ENCODE peak calls at places on chromosome 16, in eight cellular contexts. T is esophagus muscularis mucosa; O is neuronal stem cell; R is naive thymus-derived CD4-positive, alpha-beta T cell; W is aorta; B is mesendoderm; Y is endothelial cell of umbilical vein; J is mesenchymal stem cell. Z is an unnamed sample.
A peak's percentile ranks its signal among the peaks of the same experiment; 100 is the strongest.

GRCh38 chr16:85422124-85422373 is 191.1 kb upstream of the GSE1 start:
- DNase-seq in O (no peak), R (no peak), W (no peak), Y (no peak), B (no peak), J (no peak), T (no peak), Z (no peak)

GRCh38 chr16:82638095-82638798 is 11.5 kb downstream of the CDH13 start:
- DNase-seq in Y (peak; percentile 93), R (no peak), O (no peak), B (no peak), T (no peak), J (peak; percentile 92), W (no peak), Z (no peak)

GRCh38 chr16:53084141-53084541 is 29.4 kb downstream of the CHD9 start:
- DNase-seq in B (no peak), Y (no peak), O (no peak), J (no peak), W (no peak), R (no peak), T (no peak), Z (no peak)

GRCh38 chr16:24253192-24253591 is 2.9 kb upstream of the CACNG3 start:
- DNase-seq in O (peak; percentile 51), Y (peak; percentile 43), J (peak; percentile 8), T (no peak), B (peak; percentile 88), W (no peak), R (peak; percentile 19), Z (no peak)

GRCh38 chr16:84380405-84380804 is 12.1 kb downstream of the ATP2C2 start:
- DNase-seq in W (peak; percentile 19), O (no peak), J (no peak), Y (no peak), R (no peak), T (no peak), B (no peak), Z (no peak)

GRCh38 chr16:49491111-49491670 is 117.6 kb downstream of the C16orf78 start:
- DNase-seq in B (peak; percentile 23), T (no peak), J (no peak), R (no peak), W (no peak), Y (no peak), O (peak; percentile 15), Z (no peak)

GRCh38 chr16:14600164-14600563 is 29.9 kb downstream of the PARN start:
- DNase-seq in T (no peak), B (peak; percentile 37), J (peak; percentile 34), R (no peak), Y (peak; percentile 54), W (no peak), O (no peak), Z (no peak)

GRCh38 chr16:9846362-9847099 is 335.7 kb downstream of the GRIN2A start:
- DNase-seq in O (no peak), R (no peak), B (no peak), W (no peak), J (no peak), Y (peak; percentile 11), T (peak; percentile 82), Z (no peak)

GRCh38 chr16:50509521-50510341 is 38.5 kb upstream of the NKD1 start:
- DNase-seq in B (peak; percentile 70), R (peak; percentile 5), J (peak; percentile 6), Y (peak; percentile 42), T (peak; percentile 86), O (peak; percentile 23), W (no peak), Z (no peak)

GRCh38 chr16:64870859-64871258 is 251.0 kb downstream of the CDH11 start:
- DNase-seq in T (no peak), W (no peak), R (no peak), O (no peak), Y (no peak), J (no peak), B (no peak), Z (no peak)

GRCh38 chr16:2429037-2429770 is at the start of gene CCNF:
- DNase-seq in O (peak; percentile 97), W (peak; percentile 99), R (peak; percentile 87), T (peak; percentile 99), B (peak; percentile 98), Y (peak; percentile 96), J (peak; percentile 95), Z (peak; percentile 98)

GRCh38 chr16:30867747-30868146 is 26.1 kb downstream of the BCL7C start:
- DNase-seq in O (no peak), T (no peak), R (no peak), J (peak; percentile 45), W (no peak), Y (no peak), B (peak; percentile 36), Z (no peak)

GRCh38 chr16:9258423-9259051 is 167.1 kb downstream of the HAPSTR1 start:
- DNase-seq in O (peak; percentile 52), W (no peak), Y (peak; percentile 3), R (no peak), T (no peak), B (peak; percentile 72), J (no peak), Z (no peak)

GRCh38 chr16:56295059-56295673 is 103.9 kb downstream of the GNAO1 start:
- DNase-seq in R (no peak), T (no peak), O (no peak), J (no peak), Y (no peak), W (no peak), B (no peak), Z (no peak)

GRCh38 chr16:66717112-66717675 is 20.7 kb upstream of the CMTM4 start:
- DNase-seq in B (peak; percentile 83), O (no peak), T (no peak), J (peak; percentile 49), Y (peak; percentile 16), W (no peak), R (no peak), Z (no peak)

GRCh38 chr16:47310792-47311211 is 150.1 kb downstream of the ITFG1 start:
- DNase-seq in J (no peak), W (no peak), Y (no peak), B (no peak), T (no peak), O (no peak), R (no peak), Z (no peak)

GRCh38 chr16:87014112-87014511 is 303.1 kb downstream of the C16orf95 start:
- DNase-seq in J (no peak), T (no peak), R (no peak), W (no peak), Y (no peak), B (no peak), O (no peak), Z (no peak)

DNA sequence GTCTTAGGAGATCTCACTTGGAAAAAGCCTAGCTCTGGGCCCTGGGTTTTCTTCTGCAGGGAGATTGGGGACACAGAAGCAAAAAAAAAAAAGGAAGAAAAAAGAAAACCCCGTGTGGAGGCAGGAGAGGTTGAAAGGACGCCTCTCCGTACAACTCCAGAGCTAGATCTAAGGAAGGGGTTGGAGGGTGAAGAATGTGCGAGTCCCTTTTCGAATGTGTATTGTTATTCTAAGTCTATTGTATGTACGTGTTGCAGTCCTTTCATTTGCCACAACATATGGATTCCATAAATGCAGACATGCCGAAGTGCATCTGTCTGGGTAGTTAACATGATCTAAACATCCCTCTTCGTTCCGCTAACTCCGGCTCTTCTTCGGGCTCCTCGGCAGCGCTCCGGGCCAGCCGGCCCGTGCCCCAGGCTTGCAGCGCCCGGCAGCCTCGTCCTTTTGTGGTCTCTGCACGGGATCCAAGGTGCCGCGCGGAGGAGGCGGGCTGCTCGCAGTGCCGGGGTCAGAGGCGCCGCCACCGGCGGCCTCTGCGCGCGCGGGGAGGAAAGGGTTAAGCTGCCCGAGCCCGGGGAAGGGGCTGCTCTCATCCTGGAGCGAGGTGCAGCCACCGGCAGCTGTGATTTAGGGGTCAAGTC is 14.8 kb upstream of the ZFHX3 start:
- DNase-seq in W (peak; percentile 80), O (no peak), J (no peak), Y (no peak), B (peak; percentile 61), R (no peak), T (no peak), Z (no peak)
- H3K27ac ChIP-seq in W (peak overlapping the region; percentile 89), O (no peak overlapping the region), J (no peak overlapping the region), Y (no peak overlapping the region), B (no peak overlapping the region), R (no peak overlapping the region), T (peak overlapping the region; percentile 51), Z (no peak overlapping the region)

GRCh38 chr16:5015887-5016286 is 17.8 kb downstream of the NAGPA start:
- DNase-seq in O (no peak), Y (no peak), J (no peak), B (no peak), T (no peak), R (no peak), W (no peak), Z (no peak)

GRCh38 chr16:5018791-5019190 is 14.9 kb downstream of the NAGPA start:
- DNase-seq in O (no peak), J (no peak), B (no peak), W (no peak), R (no peak), T (no peak), Y (no peak), Z (no peak)

GRCh38 chr16:5017678-5017969 is 16.1 kb downstream of the NAGPA start:
- DNase-seq in R (no peak), Y (no peak), W (no peak), J (no peak), O (no peak), B (no peak), T (no peak), Z (no peak)

GRCh38 chr16:5015351-5015750 is 18.4 kb downstream of the NAGPA start:
- DNase-seq in T (no peak), W (no peak), B (peak; percentile 9), O (no peak), Y (no peak), J (no peak), R (no peak), Z (no peak)

DNA sequence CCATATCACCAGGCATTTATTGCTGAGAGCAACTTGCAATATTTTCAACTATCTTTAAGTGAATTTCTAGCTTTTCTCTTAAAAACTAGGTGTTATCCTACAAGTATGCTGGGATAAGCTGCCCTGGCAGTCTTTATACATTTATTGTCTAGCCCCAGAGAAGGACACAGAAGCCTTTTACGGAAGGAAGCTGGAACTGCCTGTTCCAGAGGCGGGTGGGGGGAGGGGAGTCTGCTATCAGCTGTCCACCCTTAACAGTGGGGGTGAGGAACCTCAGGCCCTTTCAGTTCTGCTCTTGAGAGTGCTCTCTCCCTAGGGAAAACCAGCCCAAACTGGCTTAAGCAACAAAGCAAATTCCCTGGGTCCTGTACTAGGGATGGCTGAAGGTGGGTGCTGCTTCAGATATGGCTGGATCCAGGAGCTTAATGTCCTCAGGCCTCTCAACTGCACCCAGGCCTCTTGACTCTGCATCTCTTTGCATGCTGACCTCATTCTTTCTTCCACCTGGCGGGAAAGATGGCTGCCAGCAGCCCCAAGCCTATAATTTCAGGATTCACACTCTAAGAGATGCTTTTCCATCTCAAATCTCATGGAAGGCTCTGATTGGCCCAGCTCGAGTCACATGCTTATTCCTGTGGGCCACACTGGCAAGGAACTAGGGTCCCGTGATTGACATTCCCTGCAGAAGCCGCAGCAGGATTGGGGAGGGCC is 16.6 kb downstream of the NAGPA start:
- DNase-seq in B (no peak), O (no peak), R (no peak), T (no peak), W (no peak), J (no peak), Y (no peak), Z (no peak)
- H3K27me3 ChIP-seq in B (no peaks in the 10 kb centered on the region), O (peaks cover 9% of the 10 kb centered on the region), R (no peaks in the 10 kb centered on the region), T (no peaks in the 10 kb centered on the region), W (no peaks in the 10 kb centered on the region), J (peaks cover 54% of the 10 kb centered on the region), Y (no peaks in the 10 kb centered on the region), Z (no peaks in the 10 kb centered on the region)

GRCh38 chr16:88804173-88804551 is 573 bp downstream of the CDT1 start:
- DNase-seq in O (no peak), T (no peak), Y (no peak), B (no peak), W (no peak), R (no peak), J (no peak), Z (no peak)
- H3K27ac ChIP-seq in O (no peak overlapping the region), T (no peak overlapping the region), Y (no peak overlapping the region), B (no peak overlapping the region), W (no peak overlapping the region), R (no peak overlapping the region), J (no peak overlapping the region), Z (no peak overlapping the region)

GRCh38 chr16:89036776-89037175 is 56.9 kb upstream of the ACSF3 start:
- DNase-seq in O (no peak), J (no peak), W (peak; percentile 48), B (no peak), Y (no peak), T (no peak), R (no peak), Z (no peak)
- H3K27me3 ChIP-seq in O (peaks cover 23% of the 10 kb centered on the region), J (peaks cover 62% of the 10 kb centered on the region), W (no peaks in the 10 kb centered on the region), B (no peaks in the 10 kb centered on the region), Y (no peaks in the 10 kb centered on the region), T (peaks cover 17% of the 10 kb centered on the region), R (no peaks in the 10 kb centered on the region), Z (peaks cover 80% of the 10 kb centered on the region)

Z was measured in suprapubic skin.